ENCODE peak calls at places on chromosomes 11 and 22, in four cellular contexts. P is OCI-LY7, B is suprapubic skin, A is heart right ventricle. L is an unnamed sample.
A peak's percentile ranks its signal among the peaks of the same experiment; 100 is the strongest.

GRCh38 chr11:35056391-35057093 is 82.4 kb upstream of the CD44 start:
- DNase-seq in P (no peak), B (no peak), A (no peak), L (no peak)

GRCh38 chr11:115645631-115646271 is 141.5 kb upstream of the CADM1 start:
- DNase-seq in P (no peak), B (no peak), A (peak; percentile 62), L (no peak)

GRCh38 chr22:30667092-30667485 is 586 bp downstream of the DUSP18 start:
- DNase-seq in P (peak; percentile 15), B (no peak), A (no peak), L (peak; percentile 1)

GRCh38 chr11:84865257-84865656 is 761.9 kb downstream of the DLG2 start:
- DNase-seq in P (no peak), B (no peak), A (no peak), L (no peak)

GRCh38 chr22:27075891-27076290 is 418.5 kb downstream of the MIAT start:
- DNase-seq in P (peak; percentile 42), B (no peak), A (no peak), L (no peak)

GRCh38 chr22:44181033-44181911 is 547 bp downstream of the PARVG start:
- DNase-seq in P (no peak), B (no peak), A (peak; percentile 42), L (peak; percentile 55)

GRCh38 chr11:19978668-19979518 is 181.4 kb downstream of the DBX1 start:
- DNase-seq in P (no peak), B (no peak), A (no peak), L (no peak)

GRCh38 chr11:127252321-127252720 is 251.8 kb upstream of the KIRREL3 start:
- DNase-seq in P (no peak), B (no peak), A (no peak), L (no peak)

GRCh38 chr11:40219401-40219800 is 1240.1 kb downstream of the LRRC4C start:
- DNase-seq in P (no peak), B (no peak), A (no peak), L (no peak)

GRCh38 chr11:46075168-46075567 is 46.1 kb downstream of the PHF21A start:
- DNase-seq in P (no peak), B (no peak), A (no peak), L (no peak)

GRCh38 chr22:38266120-38266519 is 6.7 kb downstream of the TMEM184B start:
- DNase-seq in P (no peak), B (no peak), A (no peak), L (no peak)

GRCh38 chr11:32116668-32117067 is 25.8 kb downstream of the RCN1 start:
- DNase-seq in P (no peak), B (no peak), A (no peak), L (no peak)

GRCh38 chr22:40332319-40332781 is 13.9 kb upstream of the ADSL start:
- DNase-seq in P (no peak), B (no peak), A (no peak), L (no peak)

GRCh38 chr11:104570088-104570701 is 328.1 kb downstream of the CASP12 start:
- DNase-seq in P (no peak), B (no peak), A (no peak), L (no peak)

GRCh38 chr11:84824624-84825023 is 802.5 kb downstream of the DLG2 start:
- DNase-seq in P (no peak), B (no peak), A (no peak), L (no peak)

GRCh38 chr11:47331454-47332302 is 20.8 kb downstream of the MYBPC3 start:
- DNase-seq in P (no peak), B (no peak), A (no peak), L (no peak)

DNA sequence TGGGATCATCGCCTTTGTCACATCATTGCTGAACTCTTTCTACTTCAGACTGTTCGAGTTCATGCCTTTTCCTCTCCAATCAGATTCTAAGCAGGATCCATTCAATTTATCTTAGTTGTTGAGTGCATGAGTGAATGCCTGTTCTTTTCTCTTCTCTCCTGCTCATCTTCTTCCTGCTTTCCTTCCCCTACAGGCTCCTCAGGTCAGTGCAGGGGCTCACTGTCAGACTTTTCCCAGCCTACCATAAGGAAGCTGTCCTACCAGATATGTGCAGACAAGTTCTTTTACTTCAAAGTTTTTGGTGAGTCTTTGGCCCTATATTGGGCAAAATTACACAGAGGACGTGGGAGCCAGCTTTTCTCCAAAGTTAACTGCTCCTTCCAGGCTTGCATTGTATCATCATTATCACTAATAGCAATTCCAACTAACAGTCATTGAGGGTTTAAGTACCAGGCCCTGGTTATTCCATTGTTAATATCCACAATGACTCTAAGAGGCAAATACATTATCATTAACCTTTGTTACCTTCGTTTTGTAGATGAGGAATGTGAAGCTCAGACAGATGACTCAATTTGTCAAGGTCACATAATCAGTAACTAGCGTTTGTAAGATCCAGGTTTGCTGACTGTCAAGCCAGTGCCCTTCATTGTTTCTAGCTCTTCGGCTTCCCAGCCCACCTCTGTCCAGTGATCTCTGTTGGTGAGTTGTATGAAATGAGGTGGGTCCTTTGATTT is 30.4 kb downstream of the OR6Q1 start:
- DNase-seq in P (no peak), B (no peak), A (no peak), L (no peak)
- TF ChIP-seq CTCF in P (no peak), B (no peak), A (no peak), L (no peak)

GRCh38 chr11:26992031-26992541 is 1.8 kb upstream of the FIBIN start:
- DNase-seq in P (no peak), B (no peak), A (no peak), L (no peak)
- H3K27ac ChIP-seq in P (no peak overlapping the region), B (peak overlapping the region; percentile 64), A (peak overlapping the region; percentile 60), L (no peak overlapping the region)

DNA sequence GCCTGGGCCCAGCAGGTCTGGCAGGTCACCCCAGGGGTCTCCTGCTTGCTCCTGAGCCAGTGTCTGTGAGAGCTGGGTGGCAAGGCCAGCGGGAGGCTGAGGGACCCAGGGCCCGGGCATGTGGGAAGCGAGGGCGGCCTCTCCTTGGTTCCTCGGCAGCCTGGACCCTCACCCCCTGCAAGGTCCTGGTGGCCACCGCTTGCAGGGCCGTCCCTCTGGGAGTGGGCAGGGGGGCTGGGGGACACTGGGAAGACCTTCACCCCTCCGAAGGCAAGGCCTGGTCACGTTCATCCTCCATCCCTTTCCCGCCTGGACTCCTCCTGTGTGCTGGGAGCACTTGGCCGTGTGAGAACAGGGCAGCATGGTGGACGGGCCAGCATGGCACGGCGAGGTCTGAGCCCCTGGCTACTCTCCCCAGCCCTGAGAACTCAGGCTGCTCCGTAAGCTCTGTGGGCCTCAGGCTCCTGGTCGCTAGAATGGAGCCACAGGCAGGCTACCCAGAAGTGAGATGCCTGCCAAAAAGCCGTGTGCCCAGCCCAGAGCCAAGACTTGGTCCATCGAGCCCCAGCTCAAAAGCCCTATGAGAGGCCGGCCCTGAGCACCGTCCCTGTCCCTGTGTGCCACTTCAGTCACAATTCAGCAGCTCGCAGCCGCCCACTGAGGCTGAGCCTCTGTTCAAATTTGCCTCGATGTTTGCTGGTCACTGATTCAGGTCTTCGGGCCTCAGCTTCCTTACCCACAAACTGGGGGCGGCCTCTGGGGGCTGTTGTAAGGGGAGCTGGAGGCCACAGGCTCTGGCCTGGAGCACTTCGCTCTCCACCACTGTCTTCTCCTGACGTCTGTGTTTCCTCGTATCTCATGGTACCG is 45.0 kb downstream of the IGLL1 start:
- DNase-seq in P (no peak), B (peak; percentile 59), A (no peak), L (no peak)
- TF ChIP-seq CTCF in P (no peak), B (no peak), A (no peak), L (no peak)

GRCh38 chr22:36379593-36380361 is 8.0 kb downstream of the MYH9 start:
- DNase-seq in P (no peak), B (no peak), A (no peak), L (peak; percentile 66)
- H3K27ac ChIP-seq in P (peak overlapping the region; percentile 47), B (peak overlapping the region; percentile 53), A (peak overlapping the region; percentile 87), L (peak overlapping the region; percentile 95)

GRCh38 chr11:81655351-81655750 is 1078.3 kb downstream of the FAM181B start:
- DNase-seq in P (no peak), B (no peak), A (no peak), L (no peak)

GRCh38 chr11:81658722-81659121 is 1074.9 kb downstream of the FAM181B start:
- DNase-seq in P (peak; percentile 44), B (no peak), A (no peak), L (no peak)
- TF ChIP-seq CTCF in P (peak; percentile 78), B (no peak), A (peak; percentile 7), L (no peak)

GRCh38 chr11:67408437-67409200 is 4.7 kb downstream of the TBC1D10C start:
- DNase-seq in P (no peak), B (no peak), A (no peak), L (no peak)

GRCh38 chr11:67406969-67407699 is 3.3 kb downstream of the TBC1D10C start:
- DNase-seq in P (peak; percentile 68), B (no peak), A (no peak), L (no peak)

GRCh38 chr11:67409261-67409666 is 5.4 kb downstream of the TBC1D10C start:
- DNase-seq in P (peak; percentile 95), B (no peak), A (no peak), L (no peak)

GRCh38 chr11:67406420-67406968 is 2.6 kb downstream of the TBC1D10C start:
- DNase-seq in P (no peak), B (no peak), A (no peak), L (no peak)

GRCh38 chr11:67407700-67408163 is 3.8 kb downstream of the TBC1D10C start:
- DNase-seq in P (no peak), B (no peak), A (no peak), L (no peak)
- H3K27ac ChIP-seq in P (peak overlapping the region; percentile 97), B (no peak overlapping the region), A (peak overlapping the region; percentile 99), L (peak overlapping the region; percentile 84)

DNA sequence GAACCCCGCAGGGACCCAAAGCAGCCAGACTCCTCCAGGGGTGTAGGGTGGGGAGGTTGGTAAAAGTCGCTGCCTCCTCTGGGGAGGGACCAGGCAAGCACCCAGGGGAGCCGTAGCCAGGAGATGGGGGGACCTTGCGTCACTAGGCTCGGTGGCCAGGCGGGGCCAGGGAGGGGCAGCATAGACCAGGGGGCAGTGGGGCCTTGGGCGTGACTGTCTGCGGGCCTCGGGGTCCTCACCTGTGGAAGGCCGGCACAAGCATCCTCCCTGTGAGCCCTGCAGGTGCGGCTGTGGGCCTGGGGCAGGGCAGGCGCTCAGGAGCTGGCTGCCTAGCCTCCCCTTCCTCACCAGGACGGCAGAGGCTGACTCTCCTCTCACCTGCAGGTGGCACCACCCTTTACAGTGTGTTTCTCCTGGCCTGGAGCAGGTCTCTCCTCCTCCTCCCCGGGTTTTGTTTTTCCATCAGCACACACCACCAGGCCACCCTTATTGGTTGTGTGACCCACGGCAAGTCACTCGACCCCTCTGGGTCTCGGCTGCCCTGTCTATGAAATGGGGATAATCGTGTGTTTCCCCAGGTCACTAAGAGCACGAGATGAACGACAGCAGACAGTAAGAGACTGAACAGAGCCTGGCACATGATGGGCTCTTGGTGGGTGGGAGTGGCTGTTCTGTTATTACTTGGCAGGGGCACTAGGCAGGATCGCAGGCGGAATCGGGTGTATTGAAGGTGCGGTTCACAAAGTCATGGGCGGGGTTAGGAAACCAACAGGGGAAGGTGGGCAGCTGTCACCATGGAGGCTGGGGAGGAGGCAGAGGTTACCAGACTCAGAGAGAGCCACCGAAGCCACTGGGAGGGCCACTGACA is 52.7 kb downstream of the FLRT1 start:
- DNase-seq in P (peak; percentile 45), B (no peak), A (no peak), L (no peak)
- TF ChIP-seq CTCF in P (peak; percentile 75), B (no peak), A (no peak), L (no peak)

GRCh38 chr11:111443032-111443431 is 64.0 kb upstream of the POU2AF1 start:
- DNase-seq in P (no peak), B (no peak), A (no peak), L (no peak)
- H3K27ac ChIP-seq in P (no peak overlapping the region), B (no peak overlapping the region), A (no peak overlapping the region), L (no peak overlapping the region)

L was measured in CD4-positive, alpha-beta T cell.